ENCODE peak calls at places on chromosomes 4 and X, in nine cellular contexts. M, Q, K, H, P, G, Y, B and E are unnamed samples. For H3K36me3 and H3K27me3, the result is how much of the 10 kb centered on the place peaks cover.

GRCh38 chr4:31193516-31193915 is 473.3 kb downstream of the PCDH7 start:
- DNase-seq in Q (peak), B (no peak), H (no peak), Y (no peak), K (no peak), P (no peak), G (no peak), M (no peak), E (no peak)

GRCh38 chr4:1898007-1898406 is 26.8 kb downstream of the NSD2 start:
- DNase-seq in B (no peak), Y (no peak), Q (no peak), M (no peak), G (no peak), K (no peak), H (no peak), P (no peak), E (no peak)

GRCh38 chr4:8188743-8189550 is 10.1 kb upstream of the SH3TC1 start:
- DNase-seq in M (no peak), B (peak), Q (peak), P (peak), H (peak), G (no peak), Y (no peak), K (peak), E (no peak)

GRCh38 chrX:21853578-21853977 is 2.2 kb upstream of the YY2 start:
- DNase-seq in B (no peak), K (no peak), P (no peak), Y (no peak), H (no peak), G (no peak), Q (no peak), M (no peak), E (no peak)

GRCh38 chr4:4402966-4403365 is 16.1 kb downstream of the NSG1 start:
- DNase-seq in Q (peak), K (no peak), B (no peak), M (no peak), H (no peak), Y (no peak), P (peak), G (no peak), E (peak)

GRCh38 chr4:69122476-69122875 is 26.2 kb downstream of the UGT2B7 start:
- DNase-seq in K (no peak), Q (no peak), M (no peak), H (no peak), B (no peak), Y (no peak), G (no peak), P (no peak), E (no peak)

GRCh38 chr4:3276961-3277360 is 15.9 kb upstream of the RGS12 start:
- DNase-seq in Y (no peak), K (no peak), P (peak), B (no peak), M (no peak), H (no peak), G (no peak), Q (no peak), E (no peak)

GRCh38 chr4:78722320-78722719 is 53.8 kb upstream of the BMP2K start:
- DNase-seq in Y (no peak), B (no peak), P (no peak), G (no peak), H (no peak), K (no peak), M (no peak), Q (no peak), E (no peak)

GRCh38 chr4:4385729-4386295 is 1.1 kb upstream of the NSG1 start:
- DNase-seq in Y (no peak), B (no peak), Q (no peak), H (no peak), K (no peak), G (no peak), P (no peak), M (no peak), E (no peak)

GRCh38 chrX:49198540-49199314 is 1.3 kb downstream of the SYP start:
- DNase-seq in K (no peak), G (no peak), Y (no peak), Q (no peak), H (no peak), P (no peak), M (no peak), B (no peak), E (no peak)

GRCh38 chr4:148998719-148999118 is 556.5 kb upstream of the NR3C2 start:
- DNase-seq in M (no peak), Q (peak), P (peak), H (no peak), B (no peak), K (no peak), G (no peak), Y (no peak), E (no peak)

GRCh38 chr4:182843813-182844325 is 73.3 kb downstream of the DCTD start:
- DNase-seq in Q (no peak), Y (no peak), B (no peak), G (no peak), P (no peak), M (no peak), K (no peak), H (no peak), E (no peak)

GRCh38 chrX:93419642-93420041 is 253.7 kb downstream of the NAP1L3 start:
- DNase-seq in B (no peak), G (no peak), P (no peak), Q (no peak), Y (no peak), M (no peak), H (no peak), K (no peak), E (no peak)
- H3K4me3 ChIP-seq in B (no peak), G (no peak), P (no peak), Q (no peak), Y (no peak), M (no peak), H (no peak), K (no peak), E (no peak)

GRCh38 chrX:154354516-154354915 is 19.9 kb downstream of the FLNA start:
- DNase-seq in Y (no peak), B (no peak), Q (no peak), M (no peak), G (no peak), P (no peak), K (no peak), H (no peak), E (no peak)

GRCh38 chrX:154354013-154354412 is 20.4 kb downstream of the FLNA start:
- DNase-seq in Q (no peak), M (no peak), H (no peak), P (no peak), B (no peak), K (no peak), G (no peak), Y (no peak), E (no peak)

GRCh38 chrX:154352012-154352401 is 22.4 kb downstream of the FLNA start:
- DNase-seq in B (no peak), G (no peak), P (no peak), H (no peak), K (no peak), Q (no peak), Y (peak), M (no peak), E (no peak)

GRCh38 chrX:154352466-154352865 is 22.0 kb downstream of the FLNA start:
- DNase-seq in Q (no peak), M (no peak), Y (no peak), P (no peak), G (no peak), H (no peak), B (no peak), K (no peak), E (no peak)

GRCh38 chrX:154353172-154353843 is 21.1 kb downstream of the FLNA start:
- DNase-seq in M (no peak), Y (no peak), K (no peak), Q (no peak), B (no peak), G (no peak), H (no peak), P (no peak), E (no peak)
- H3K36me3 ChIP-seq in M (under half), Y (under half), K (half or more), Q (half or more), B (half or more), G (under half), H (under half), P (under half), E (half or more)

GRCh38 chrX:11750051-11750450 is 8.0 kb upstream of the MSL3 start:
- DNase-seq in H (no peak), K (no peak), M (no peak), B (no peak), P (no peak), Y (no peak), Q (peak), G (no peak), E (no peak)
- H3K27me3 ChIP-seq in H (under half), K (under half), M (under half), B (under half), P (under half), Y (under half), Q (under half), G (under half), E (under half)

GRCh38 chrX:111088628-111089027 is 7.4 kb upstream of the PAK3 start:
- DNase-seq in P (no peak), Y (no peak), G (no peak), M (no peak), Q (no peak), K (no peak), B (no peak), H (no peak), E (no peak)
- H3K4me3 ChIP-seq in P (no peak), Y (no peak), G (no peak), M (no peak), Q (no peak), K (no peak), B (no peak), H (no peak), E (no peak)

DNA sequence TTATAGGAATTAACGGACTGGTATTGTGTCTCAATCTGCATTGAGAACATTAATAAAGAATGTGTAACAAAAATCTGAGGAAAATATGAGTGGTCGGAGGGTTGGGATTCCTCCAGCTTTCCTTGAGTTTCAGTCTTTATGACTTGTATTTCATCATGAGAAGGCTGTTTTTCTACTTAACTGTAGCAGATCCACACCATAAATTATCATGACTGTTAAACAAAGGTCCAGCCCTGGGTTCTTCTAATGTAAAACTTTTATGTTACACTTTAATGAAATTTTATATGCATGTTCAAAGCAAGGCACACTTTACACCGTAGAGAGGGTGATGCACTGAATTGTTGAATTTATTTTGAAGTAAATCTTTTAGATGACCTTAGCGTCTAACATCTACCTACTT is 7.0 kb downstream of the AFF2 start:
- DNase-seq in Q (no peak), B (no peak), G (no peak), M (no peak), H (no peak), K (no peak), Y (no peak), P (no peak), E (no peak)
- H3K36me3 ChIP-seq in Q (under half), B (under half), G (under half), M (under half), H (under half), K (under half), Y (under half), P (under half), E (under half)

GRCh38 chrX:106692425-106693075 is 34.0 kb upstream of the RNF128 start:
- DNase-seq in H (no peak), M (no peak), Q (no peak), P (no peak), Y (peak), G (no peak), K (no peak), B (no peak), E (no peak)
- H3K27me3 ChIP-seq in H (under half), M (under half), Q (under half), P (under half), Y (under half), G (under half), K (under half), B (under half), E (under half)

DNA sequence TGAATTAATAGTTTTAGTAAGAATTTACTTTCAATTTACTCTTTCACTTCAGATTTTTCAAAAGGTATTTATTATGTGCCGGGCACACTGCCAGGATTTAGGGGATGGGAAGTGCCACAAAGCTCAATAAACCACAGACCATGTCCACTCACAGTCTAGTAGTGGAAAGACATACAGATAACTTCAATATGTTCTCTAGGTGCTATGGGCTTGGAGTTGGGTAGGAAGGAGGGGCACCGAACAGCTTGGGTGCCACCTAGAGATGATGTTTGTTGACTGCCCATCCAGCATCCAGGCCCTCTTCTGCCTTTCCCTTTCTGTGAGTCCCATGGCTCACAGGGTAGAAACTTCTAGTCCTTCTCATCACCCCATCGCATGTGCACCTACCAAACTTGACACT is 17.8 kb downstream of the MFAP3L start:
- DNase-seq in K (no peak), Y (no peak), P (peak), Q (no peak), B (no peak), H (no peak), M (no peak), G (no peak), E (no peak)
- H3K4me3 ChIP-seq in K (no peak), Y (no peak), P (no peak), Q (no peak), B (no peak), H (no peak), M (no peak), G (no peak), E (no peak)

GRCh38 chrX:24063488-24063887 is 8.7 kb downstream of the EIF2S3 start:
- DNase-seq in H (no peak), G (no peak), K (no peak), M (no peak), P (no peak), B (no peak), Y (no peak), Q (no peak), E (no peak)
- H3K36me3 ChIP-seq in H (under half), G (under half), K (half or more), M (under half), P (under half), B (half or more), Y (under half), Q (half or more), E (under half)

DNA sequence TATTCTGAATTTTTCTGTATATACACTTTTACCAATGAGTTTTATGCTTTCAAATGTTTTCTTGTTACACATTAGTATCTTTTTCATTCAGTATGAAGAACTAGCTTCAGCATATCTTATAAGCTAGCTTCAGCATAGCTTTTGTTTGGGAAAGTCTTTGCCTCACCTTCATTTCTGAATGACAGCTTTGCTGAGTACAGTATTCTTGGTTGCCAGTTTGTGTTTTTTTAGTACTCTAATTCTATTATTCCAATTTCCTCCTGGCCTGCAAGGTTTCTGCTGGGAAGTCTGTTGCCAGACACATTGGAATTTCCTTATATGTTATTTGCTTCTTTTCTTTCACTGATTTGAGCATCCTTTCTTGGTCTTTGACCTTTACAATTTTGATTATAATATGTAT is 278.8 kb downstream of the SPATA18 start:
- DNase-seq in M (no peak), Y (no peak), G (no peak), H (no peak), Q (no peak), P (no peak), K (no peak), B (no peak), E (no peak)
- H3K27me3 ChIP-seq in M (under half), Y (under half), G (under half), H (under half), Q (under half), P (under half), K (under half), B (under half), E (under half)